ENCODE peak calls at places on chromosomes 7 and 10, in six cellular contexts. One of them, this sample, is unnamed.

GRCh38 chr7:137682596-137682995 is 164.2 kb downstream of the DGKI start:
- DNase-seq in right lobe of liver: no peak
- DNase-seq in lower leg skin: no peak
- DNase-seq in GM12892: no peak
- DNase-seq in prostate gland: no peak
- DNase-seq in body of pancreas: no peak
- DNase-seq in this sample: no peak

GRCh38 chr7:159042084-159042483 is 102.6 kb downstream of the VIPR2 start:
- DNase-seq in lower leg skin: no peak
- DNase-seq in GM12892: no peak
- DNase-seq in body of pancreas: no peak
- DNase-seq in prostate gland: no peak
- DNase-seq in right lobe of liver: no peak
- DNase-seq in this sample: no peak

GRCh38 chr10:104437226-104437625 is 83.6 kb downstream of the CFAP58 start:
- DNase-seq in lower leg skin: no peak
- DNase-seq in prostate gland: no peak
- DNase-seq in body of pancreas: no peak
- DNase-seq in right lobe of liver: no peak
- DNase-seq in GM12892: no peak
- DNase-seq in this sample: no peak

GRCh38 chr7:4000139-4000538 is 682.0 kb upstream of the FOXK1 start:
- DNase-seq in body of pancreas: no peak
- DNase-seq in right lobe of liver: no peak
- DNase-seq in lower leg skin: no peak
- DNase-seq in prostate gland: no peak
- DNase-seq in GM12892: no peak
- DNase-seq in this sample: no peak

GRCh38 chr10:96416643-96417042 is 57.8 kb upstream of the OPALIN start:
- DNase-seq in GM12892: no peak
- DNase-seq in lower leg skin: no peak
- DNase-seq in body of pancreas: no peak
- DNase-seq in prostate gland: peak
- DNase-seq in right lobe of liver: no peak
- DNase-seq in this sample: no peak

GRCh38 chr10:6068422-6068821 is 6.3 kb upstream of the IL2RA start:
- DNase-seq in prostate gland: no peak
- DNase-seq in GM12892: no peak
- DNase-seq in body of pancreas: peak
- DNase-seq in right lobe of liver: no peak
- DNase-seq in lower leg skin: no peak
- DNase-seq in this sample: no peak

GRCh38 chr10:49761201-49761788 is 828 bp downstream of the OGDHL start:
- DNase-seq in body of pancreas: no peak
- DNase-seq in right lobe of liver: no peak
- DNase-seq in GM12892: no peak
- DNase-seq in lower leg skin: no peak
- DNase-seq in prostate gland: no peak
- DNase-seq in this sample: no peak

GRCh38 chr7:134298902-134299683 is 17.6 kb downstream of the SLC35B4 start:
- DNase-seq in GM12892: no peak
- DNase-seq in right lobe of liver: peak
- DNase-seq in lower leg skin: no peak
- DNase-seq in body of pancreas: peak
- DNase-seq in prostate gland: peak
- DNase-seq in this sample: no peak

GRCh38 chr7:114832906-114833595 is 88.8 kb upstream of the MDFIC start:
- DNase-seq in prostate gland: no peak
- DNase-seq in lower leg skin: no peak
- DNase-seq in body of pancreas: no peak
- DNase-seq in right lobe of liver: no peak
- DNase-seq in GM12892: no peak
- DNase-seq in this sample: no peak

DNA sequence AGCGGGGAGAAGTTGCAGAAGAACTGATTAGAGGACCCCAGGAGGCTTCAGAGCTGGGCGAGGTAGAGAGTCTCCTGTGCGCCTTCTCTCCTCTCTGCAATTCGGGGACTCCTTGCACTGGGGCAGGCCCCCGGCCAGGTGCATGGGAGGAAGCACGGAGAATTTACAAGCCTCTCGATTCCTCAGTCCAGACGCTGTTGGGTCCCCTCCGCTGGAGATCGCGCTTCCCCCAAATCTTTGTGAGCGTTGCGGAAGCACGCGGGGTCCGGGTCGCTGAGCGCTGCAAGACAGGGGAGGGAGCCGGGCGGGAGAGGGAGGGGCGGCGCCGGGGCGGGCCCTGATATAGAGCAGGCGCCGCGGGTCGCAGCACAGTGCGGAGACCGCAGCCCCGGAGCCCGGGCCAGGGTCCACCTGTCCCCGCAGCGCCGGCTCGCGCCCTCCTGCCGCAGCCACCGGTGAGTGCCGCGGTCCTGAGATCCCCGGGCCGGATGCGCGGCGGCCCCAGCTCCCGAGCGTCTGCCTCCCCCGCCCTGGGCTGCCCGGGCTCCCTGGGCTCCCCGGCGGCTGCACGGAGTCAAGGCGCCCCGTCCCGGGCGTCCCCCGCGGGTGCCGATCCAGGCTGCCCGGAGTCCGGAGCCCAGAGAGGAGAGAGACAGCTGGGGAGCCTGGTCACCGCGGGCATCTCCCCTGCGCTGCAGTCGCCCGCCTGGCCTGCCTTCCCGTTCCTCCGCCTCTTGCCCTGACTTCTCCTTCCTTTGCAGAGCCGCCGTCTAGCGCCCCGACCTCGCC is at the start of gene PLAU:
- DNase-seq in prostate gland: peak
- DNase-seq in lower leg skin: no peak
- DNase-seq in right lobe of liver: peak
- DNase-seq in GM12892: peak
- DNase-seq in body of pancreas: peak
- DNase-seq in this sample: no peak
- TF ChIP-seq POLR2A in prostate gland: peak
- TF ChIP-seq POLR2A in lower leg skin: no peak
- TF ChIP-seq POLR2A in right lobe of liver: peak
- TF ChIP-seq POLR2A in GM12892: no peak
- TF ChIP-seq POLR2A in body of pancreas: peak
- TF ChIP-seq POLR2A in this sample: no peak

GRCh38 chr7:150951181-150951520 is 27.0 kb downstream of the KCNH2 start:
- DNase-seq in right lobe of liver: peak
- DNase-seq in GM12892: no peak
- DNase-seq in prostate gland: no peak
- DNase-seq in lower leg skin: no peak
- DNase-seq in body of pancreas: no peak
- DNase-seq in this sample: no peak

GRCh38 chr7:150952331-150953050 is 25.6 kb downstream of the KCNH2 start:
- DNase-seq in body of pancreas: no peak
- DNase-seq in prostate gland: no peak
- DNase-seq in lower leg skin: no peak
- DNase-seq in right lobe of liver: peak
- DNase-seq in GM12892: no peak
- DNase-seq in this sample: no peak

GRCh38 chr7:150949971-150950491 is 28.1 kb downstream of the KCNH2 start:
- DNase-seq in right lobe of liver: peak
- DNase-seq in GM12892: no peak
- DNase-seq in prostate gland: no peak
- DNase-seq in body of pancreas: peak
- DNase-seq in lower leg skin: no peak
- DNase-seq in this sample: no peak

GRCh38 chr7:150950496-150951180 is 27.5 kb downstream of the KCNH2 start:
- DNase-seq in right lobe of liver: peak
- DNase-seq in GM12892: no peak
- DNase-seq in body of pancreas: peak
- DNase-seq in prostate gland: no peak
- DNase-seq in lower leg skin: no peak
- DNase-seq in this sample: no peak

GRCh38 chr7:150951521-150951920 is 26.6 kb downstream of the KCNH2 start:
- DNase-seq in right lobe of liver: peak
- DNase-seq in body of pancreas: peak
- DNase-seq in prostate gland: no peak
- DNase-seq in GM12892: no peak
- DNase-seq in lower leg skin: no peak
- DNase-seq in this sample: no peak
- TF ChIP-seq POLR2A in right lobe of liver: no peak
- TF ChIP-seq POLR2A in body of pancreas: no peak
- TF ChIP-seq POLR2A in prostate gland: no peak
- TF ChIP-seq POLR2A in GM12892: no peak
- TF ChIP-seq POLR2A in lower leg skin: no peak
- TF ChIP-seq POLR2A in this sample: no peak

GRCh38 chr7:127587663-127588018 is 570 bp upstream of the ARF5 start:
- DNase-seq in lower leg skin: no peak
- DNase-seq in body of pancreas: peak
- DNase-seq in right lobe of liver: peak
- DNase-seq in prostate gland: no peak
- DNase-seq in GM12892: no peak
- DNase-seq in this sample: no peak
- TF ChIP-seq POLR2A in lower leg skin: no peak
- TF ChIP-seq POLR2A in body of pancreas: no peak
- TF ChIP-seq POLR2A in right lobe of liver: no peak
- TF ChIP-seq POLR2A in prostate gland: no peak
- TF ChIP-seq POLR2A in GM12892: no peak
- TF ChIP-seq POLR2A in this sample: no peak

GRCh38 chr7:72925546-72926120 is 738 bp downstream of the POM121 start:
- DNase-seq in right lobe of liver: no peak
- DNase-seq in GM12892: peak
- DNase-seq in prostate gland: no peak
- DNase-seq in lower leg skin: no peak
- DNase-seq in body of pancreas: no peak
- DNase-seq in this sample: no peak

GRCh38 chr7:72919256-72919775 is 5.6 kb upstream of the POM121 start:
- DNase-seq in prostate gland: no peak
- DNase-seq in right lobe of liver: no peak
- DNase-seq in body of pancreas: no peak
- DNase-seq in lower leg skin: no peak
- DNase-seq in GM12892: no peak
- DNase-seq in this sample: no peak

GRCh38 chr7:72924417-72924747 is 513 bp upstream of the POM121 start:
- DNase-seq in GM12892: no peak
- DNase-seq in body of pancreas: no peak
- DNase-seq in lower leg skin: no peak
- DNase-seq in right lobe of liver: no peak
- DNase-seq in prostate gland: no peak
- DNase-seq in this sample: no peak

GRCh38 chr7:72924748-72925545 is at the start of gene POM121:
- DNase-seq in right lobe of liver: peak
- DNase-seq in lower leg skin: peak
- DNase-seq in body of pancreas: peak
- DNase-seq in GM12892: peak
- DNase-seq in prostate gland: peak
- DNase-seq in this sample: peak
- TF ChIP-seq POLR2A in right lobe of liver: peak
- TF ChIP-seq POLR2A in lower leg skin: no peak
- TF ChIP-seq POLR2A in body of pancreas: peak
- TF ChIP-seq POLR2A in GM12892: peak
- TF ChIP-seq POLR2A in prostate gland: peak
- TF ChIP-seq POLR2A in this sample: peak

GRCh38 chr7:14673202-14673601 is 229.3 kb downstream of the DGKB start:
- DNase-seq in lower leg skin: no peak
- DNase-seq in GM12892: no peak
- DNase-seq in prostate gland: no peak
- DNase-seq in right lobe of liver: no peak
- DNase-seq in body of pancreas: no peak
- DNase-seq in this sample: no peak
- TF ChIP-seq POLR2A in lower leg skin: no peak
- TF ChIP-seq POLR2A in GM12892: no peak
- TF ChIP-seq POLR2A in prostate gland: no peak
- TF ChIP-seq POLR2A in right lobe of liver: no peak
- TF ChIP-seq POLR2A in body of pancreas: no peak
- TF ChIP-seq POLR2A in this sample: no peak

DNA sequence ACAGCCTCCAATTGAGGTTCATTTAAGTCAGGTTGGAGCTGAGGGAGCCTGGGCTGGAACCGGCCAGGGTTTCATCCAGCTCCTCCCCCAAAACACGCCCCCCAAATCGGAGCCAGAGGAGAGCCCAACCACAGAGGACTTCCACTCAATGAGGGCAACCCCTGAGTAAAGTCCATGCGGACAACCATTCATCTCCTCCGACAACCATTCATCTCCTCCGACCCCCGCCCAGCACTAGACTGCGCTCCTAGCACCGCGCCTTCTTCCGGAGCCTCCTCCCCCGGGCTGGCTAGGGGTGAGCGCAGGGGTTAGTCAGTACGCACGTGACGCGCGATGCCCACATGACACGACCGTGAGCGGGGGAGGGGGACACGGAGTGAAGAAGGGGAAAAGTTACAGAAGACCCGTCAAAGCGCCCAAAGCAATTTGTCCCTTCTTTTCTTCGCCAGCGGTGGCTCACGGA is 1.4 kb downstream of the MAGI2 start:
- DNase-seq in prostate gland: peak
- DNase-seq in right lobe of liver: peak
- DNase-seq in lower leg skin: peak
- DNase-seq in body of pancreas: peak
- DNase-seq in GM12892: no peak
- DNase-seq in this sample: peak
- TF ChIP-seq POLR2A in prostate gland: peak
- TF ChIP-seq POLR2A in right lobe of liver: peak
- TF ChIP-seq POLR2A in lower leg skin: no peak
- TF ChIP-seq POLR2A in body of pancreas: peak
- TF ChIP-seq POLR2A in GM12892: no peak
- TF ChIP-seq POLR2A in this sample: peak

GRCh38 chr10:114937962-114938817 is at the start of gene TRUB1:
- DNase-seq in prostate gland: peak
- DNase-seq in GM12892: peak
- DNase-seq in body of pancreas: peak
- DNase-seq in lower leg skin: peak
- DNase-seq in right lobe of liver: peak
- DNase-seq in this sample: peak
- TF ChIP-seq POLR2A in prostate gland: peak
- TF ChIP-seq POLR2A in GM12892: peak
- TF ChIP-seq POLR2A in body of pancreas: peak
- TF ChIP-seq POLR2A in lower leg skin: no peak
- TF ChIP-seq POLR2A in right lobe of liver: peak
- TF ChIP-seq POLR2A in this sample: peak

This sample was measured in H54.